ENCODE peak calls at places on chromosomes 4 and X, in ten cellular contexts. E is A549, T is mammary epithelial cell, U is adipocyte, P is cardiac muscle cell, I is GM23248, Z is trophoblast cell, H is SJSA1, Q is left ventricle myocardium inferior, R is Karpas-422. X is an unnamed sample.

GRCh38 chrX:56462389-56462788 is 101.0 kb upstream of the UBQLN2 start:
- DNase-seq in E (no peak), T (no peak), U (no peak), P (no peak), I (peak; percentile 10), Z (no peak), H (no peak), Q (no peak), R (no peak), X (no peak)

GRCh38 chr4:146959692-146960091 is 14.0 kb upstream of the TTC29 start:
- DNase-seq in E (no peak), T (no peak), U (peak; percentile 45), P (peak; percentile 31), I (peak; percentile 31), Z (no peak), H (no peak), Q (no peak), R (no peak), X (no peak)

GRCh38 chrX:136251042-136251991 is at the start of gene MAP7D3:
- DNase-seq in E (peak; percentile 54), T (peak; percentile 57), U (peak; percentile 79), P (peak; percentile 76), I (peak; percentile 80), Z (peak; percentile 42), H (peak; percentile 60), Q (peak; percentile 69), R (peak; percentile 82), X (peak; percentile 64)

GRCh38 chr4:38785901-38786402 is 3.2 kb upstream of the TLR10 start:
- DNase-seq in E (no peak), T (no peak), U (no peak), P (no peak), I (no peak), Z (no peak), H (no peak), Q (no peak), R (peak; percentile 66), X (no peak)

GRCh38 chr4:129545599-129546278 is 449.8 kb downstream of the C4orf33 start:
- DNase-seq in E (no peak), T (peak; percentile 29), U (peak; percentile 50), P (peak; percentile 19), I (no peak), Z (no peak), H (no peak), Q (peak; percentile 75), R (no peak), X (peak; percentile 4)

GRCh38 chr4:26015133-26015651 is 101.2 kb downstream of the SMIM20 start:
- DNase-seq in E (no peak), T (no peak), U (peak; percentile 94), P (no peak), I (peak; percentile 100), Z (no peak), H (no peak), Q (peak; percentile 61), R (no peak), X (no peak)

GRCh38 chr4:1463088-1463926 is 57.1 kb upstream of the NKX1-1 start:
- DNase-seq in E (no peak), T (no peak), U (peak; percentile 77), P (no peak), I (peak; percentile 70), Z (no peak), H (no peak), Q (no peak), R (no peak), X (no peak)

GRCh38 chrX:149495573-149496071 is 9.5 kb downstream of the IDS start:
- DNase-seq in E (peak; percentile 69), T (peak; percentile 86), U (peak; percentile 62), P (no peak), I (peak; percentile 89), Z (peak; percentile 17), H (peak; percentile 77), Q (no peak), R (no peak), X (peak; percentile 4)

GRCh38 chr4:77074961-77075855 is 581 bp downstream of the CCNI start:
- DNase-seq in E (no peak), T (peak; percentile 76), U (peak; percentile 76), P (peak; percentile 87), I (peak; percentile 78), Z (peak; percentile 62), H (peak; percentile 71), Q (peak; percentile 80), R (peak; percentile 91), X (peak; percentile 35)

GRCh38 chr4:129350800-129351199 is 254.8 kb downstream of the C4orf33 start:
- DNase-seq in E (no peak), T (no peak), U (no peak), P (no peak), I (no peak), Z (no peak), H (no peak), Q (no peak), R (no peak), X (no peak)

GRCh38 chrX:4588056-4588455 is 874.6 kb upstream of the PRKX start:
- DNase-seq in E (no peak), T (no peak), U (no peak), P (no peak), I (no peak), Z (no peak), H (no peak), Q (no peak), R (no peak), X (peak; percentile 72)

GRCh38 chrX:53584891-53585290 is 101.6 kb downstream of the HUWE1 start:
- DNase-seq in E (no peak), T (peak; percentile 25), U (no peak), P (no peak), I (no peak), Z (no peak), H (no peak), Q (no peak), R (no peak), X (no peak)

GRCh38 chrX:53583571-53583970 is 102.9 kb downstream of the HUWE1 start:
- DNase-seq in E (no peak), T (no peak), U (no peak), P (no peak), I (no peak), Z (no peak), H (no peak), Q (no peak), R (peak; percentile 57), X (no peak)

GRCh38 chrX:53580742-53581504 is 105.6 kb downstream of the HUWE1 start:
- DNase-seq in E (no peak), T (no peak), U (no peak), P (no peak), I (no peak), Z (no peak), H (no peak), Q (peak; percentile 14), R (no peak), X (no peak)
- H3K9me3 ChIP-seq in E (no peaks in the 10 kb centered on the region), T (no peaks in the 10 kb centered on the region), U (no peaks in the 10 kb centered on the region), P (no peaks in the 10 kb centered on the region), I (no peaks in the 10 kb centered on the region), Z (no peaks in the 10 kb centered on the region), H (no peaks in the 10 kb centered on the region), Q (no peaks in the 10 kb centered on the region), R (no peaks in the 10 kb centered on the region), X (no peaks in the 10 kb centered on the region)

DNA sequence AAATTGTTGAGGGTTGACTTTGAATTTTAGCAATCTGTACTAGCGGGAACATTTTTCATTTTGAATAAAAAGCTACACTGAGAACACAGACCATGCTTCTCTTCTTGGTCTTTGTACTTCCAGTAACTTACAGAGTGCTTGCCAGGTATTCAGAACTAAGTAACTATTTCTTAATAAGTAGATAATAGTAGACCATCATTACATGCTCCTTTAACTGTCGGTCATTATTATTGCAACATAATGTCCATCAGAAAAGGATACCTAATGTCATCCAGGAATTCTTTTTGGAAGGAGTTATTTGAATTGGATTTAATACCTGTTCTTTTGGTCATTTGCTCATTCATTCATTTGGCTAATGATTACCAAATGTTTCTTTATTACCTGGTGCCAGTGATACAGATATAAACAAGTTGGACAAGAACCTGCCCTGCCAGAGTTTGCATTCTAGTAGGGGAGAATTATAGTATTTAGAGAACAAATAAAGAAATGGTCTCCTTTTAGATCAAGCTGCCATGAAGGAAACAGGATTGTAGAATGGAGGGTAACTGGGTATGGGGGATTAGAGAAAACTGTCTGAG is 32.7 kb downstream of the CWH43 start:
- DNase-seq in E (no peak), T (no peak), U (no peak), P (no peak), I (no peak), Z (no peak), H (no peak), Q (no peak), R (no peak), X (no peak)
- H3K9me3 ChIP-seq in E (no peaks in the 10 kb centered on the region), T (no peaks in the 10 kb centered on the region), U (peaks cover 13% of the 10 kb centered on the region), P (no peaks in the 10 kb centered on the region), I (no peaks in the 10 kb centered on the region), Z (peaks cover 11% of the 10 kb centered on the region), H (no peaks in the 10 kb centered on the region), Q (peaks cover 47% of the 10 kb centered on the region), R (no peaks in the 10 kb centered on the region), X (no peaks in the 10 kb centered on the region)

GRCh38 chr4:176840166-176840565 is 47.4 kb upstream of the VEGFC start:
- DNase-seq in E (no peak), T (peak; percentile 12), U (no peak), P (no peak), I (peak; percentile 16), Z (no peak), H (peak; percentile 47), Q (no peak), R (no peak), X (no peak)
- H3K9me3 ChIP-seq in E (no peaks in the 10 kb centered on the region), T (no peaks in the 10 kb centered on the region), U (peaks cover 1% of the 10 kb centered on the region), P (no peaks in the 10 kb centered on the region), I (no peaks in the 10 kb centered on the region), Z (no peaks in the 10 kb centered on the region), H (no peaks in the 10 kb centered on the region), Q (peaks cover 1% of the 10 kb centered on the region), R (no peaks in the 10 kb centered on the region), X (no peaks in the 10 kb centered on the region)

GRCh38 chrX:86210772-86211171 is 62.5 kb downstream of the DACH2 start:
- DNase-seq in E (no peak), T (no peak), U (no peak), P (no peak), I (no peak), Z (no peak), H (no peak), Q (no peak), R (no peak), X (no peak)

GRCh38 chrX:86215260-86215659 is 67.0 kb downstream of the DACH2 start:
- DNase-seq in E (no peak), T (no peak), U (no peak), P (no peak), I (no peak), Z (no peak), H (no peak), Q (no peak), R (no peak), X (no peak)
- H3K9me3 ChIP-seq in E (no peaks in the 10 kb centered on the region), T (no peaks in the 10 kb centered on the region), U (no peaks in the 10 kb centered on the region), P (no peaks in the 10 kb centered on the region), I (no peaks in the 10 kb centered on the region), Z (no peaks in the 10 kb centered on the region), H (no peaks in the 10 kb centered on the region), Q (no peaks in the 10 kb centered on the region), R (no peaks in the 10 kb centered on the region), X (no peaks in the 10 kb centered on the region)

GRCh38 chr4:188091-188490 is 63.8 kb downstream of the ZNF718 start:
- DNase-seq in E (no peak), T (no peak), U (no peak), P (no peak), I (no peak), Z (no peak), H (no peak), Q (no peak), R (no peak), X (no peak)
- H3K9me3 ChIP-seq in E (no peaks in the 10 kb centered on the region), T (peaks cover 31% of the 10 kb centered on the region), U (peaks cover 66% of the 10 kb centered on the region), P (no peaks in the 10 kb centered on the region), I (no peaks in the 10 kb centered on the region), Z (peaks cover 12% of the 10 kb centered on the region), H (peaks cover 3% of the 10 kb centered on the region), Q (peaks cover 94% of the 10 kb centered on the region), R (peaks cover 22% of the 10 kb centered on the region), X (peaks cover 40% of the 10 kb centered on the region)

X was measured in A673.